ENCODE peak calls at places on chromosomes 6 and 20, in six cellular contexts. Q is hepatocyte, C is A673, G is colonic mucosa, V is psoas muscle, K is BE2C. H is an unnamed sample.

GRCh38 chr6:142867355-142867801 is 77.6 kb downstream of the HIVEP2 start:
- DNase-seq in V (no peak), C (no peak), G (no peak), Q (no peak), K (no peak), H (no peak)

GRCh38 chr6:166903500-166903899 is 52.9 kb downstream of the RNASET2 start:
- DNase-seq in K (no peak), G (no peak), V (no peak), Q (no peak), C (no peak), H (peak; percentile 37)

GRCh38 chr6:9334979-9335378 is 899.6 kb upstream of the SLC35B3 start:
- DNase-seq in K (no peak), C (no peak), Q (no peak), V (no peak), G (no peak), H (no peak)

GRCh38 chr6:138406443-138406842 is 2.4 kb downstream of the HEBP2 start:
- DNase-seq in V (no peak), K (no peak), G (peak; percentile 57), Q (no peak), C (no peak), H (no peak)

GRCh38 chr6:85362652-85363310 is 87.1 kb upstream of the NT5E start:
- DNase-seq in Q (no peak), G (no peak), K (no peak), V (no peak), C (no peak), H (no peak)

GRCh38 chr20:59988141-59988540 is 29.9 kb downstream of the CDH26 start:
- DNase-seq in Q (peak; percentile 62), K (no peak), G (no peak), V (no peak), C (no peak), H (no peak)

GRCh38 chr6:119594907-119595306 is 245.3 kb upstream of the MAN1A1 start:
- DNase-seq in C (no peak), Q (no peak), K (no peak), V (no peak), G (no peak), H (no peak)

GRCh38 chr20:8020314-8021079 is 936 bp upstream of the TMX4 start:
- DNase-seq in Q (no peak), V (no peak), G (no peak), K (no peak), C (no peak), H (no peak)

GRCh38 chr20:7841291-7841966 is 98.8 kb downstream of the HAO1 start:
- DNase-seq in K (no peak), G (no peak), V (peak; percentile 52), Q (no peak), C (no peak), H (no peak)

GRCh38 chr6:142935553-142936517 is 9.1 kb downstream of the HIVEP2 start:
- DNase-seq in V (no peak), G (no peak), C (no peak), K (no peak), Q (no peak), H (no peak)

GRCh38 chr6:11621119-11621518 is 83.6 kb downstream of the TMEM170B start:
- DNase-seq in K (peak; percentile 15), G (no peak), Q (no peak), V (no peak), C (no peak), H (no peak)

GRCh38 chr6:33316603-33317417 is 734 bp downstream of the ZBTB22 start:
- DNase-seq in Q (no peak), C (no peak), K (no peak), G (no peak), V (peak; percentile 65), H (peak; percentile 26)

DNA sequence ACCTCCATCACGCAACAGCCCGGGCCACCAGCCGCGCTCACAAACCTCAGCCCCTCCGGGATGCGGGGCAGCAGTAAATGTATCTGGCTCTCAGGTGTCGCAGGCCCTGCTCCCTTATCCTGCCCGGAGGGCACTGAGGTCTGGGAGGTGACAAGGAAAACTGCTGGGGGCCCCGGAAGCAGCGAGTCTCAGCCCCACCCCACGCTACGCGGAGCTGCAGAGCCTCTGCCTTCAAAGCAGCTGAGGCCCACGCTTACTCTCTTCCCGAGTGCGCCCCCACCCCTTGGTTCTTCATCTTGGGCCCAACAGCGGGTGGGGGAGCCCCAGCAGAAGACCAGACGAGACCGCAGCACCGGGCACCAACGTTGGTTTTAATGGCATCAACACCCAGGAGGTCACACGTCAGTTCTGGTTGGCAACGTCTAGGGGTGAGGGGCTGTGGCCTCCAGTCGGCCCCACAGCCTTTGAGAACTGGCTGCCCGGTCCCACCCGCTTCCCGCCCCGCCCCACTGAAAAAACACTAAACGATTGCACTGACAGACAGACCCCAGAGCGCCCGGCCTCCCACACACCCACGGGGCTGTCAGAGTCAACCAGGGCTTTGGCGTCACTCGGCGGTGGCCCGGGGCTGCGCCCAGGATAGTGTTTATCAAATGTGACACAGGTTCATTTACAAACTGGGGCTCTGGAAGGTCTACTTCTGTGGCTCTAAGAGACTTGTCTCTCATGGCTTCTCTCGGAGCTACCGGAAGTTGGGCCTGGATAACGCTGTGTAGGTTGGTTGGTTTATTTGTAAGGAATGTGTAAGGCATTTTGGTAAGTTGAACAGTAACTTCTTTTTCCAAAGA is 43.7 kb downstream of the DSTN start:
- DNase-seq in K (no peak), V (peak; percentile 43), C (no peak), G (peak; percentile 42), Q (peak; percentile 18), H (no peak)
- H3K4me1 ChIP-seq in K (peaks cover 3% of the 10 kb centered on the region), V (peaks cover 6% of the 10 kb centered on the region), C (peaks cover 11% of the 10 kb centered on the region), G (peaks cover 22% of the 10 kb centered on the region), Q (peaks cover 27% of the 10 kb centered on the region), H (no peaks in the 10 kb centered on the region)

GRCh38 chr20:50232651-50233324 is 42.2 kb downstream of the CEBPB start:
- DNase-seq in K (no peak), C (no peak), V (peak; percentile 35), G (no peak), Q (no peak), H (no peak)

GRCh38 chr20:50230184-50230583 is 39.6 kb downstream of the CEBPB start:
- DNase-seq in V (peak; percentile 2), K (no peak), C (no peak), Q (no peak), G (no peak), H (no peak)

GRCh38 chr20:50229156-50229605 is 38.6 kb downstream of the CEBPB start:
- DNase-seq in G (peak; percentile 57), Q (no peak), V (peak; percentile 36), C (no peak), K (no peak), H (no peak)

GRCh38 chr20:50233325-50234212 is 42.9 kb downstream of the CEBPB start:
- DNase-seq in Q (no peak), G (no peak), V (peak; percentile 45), C (no peak), K (no peak), H (no peak)

DNA sequence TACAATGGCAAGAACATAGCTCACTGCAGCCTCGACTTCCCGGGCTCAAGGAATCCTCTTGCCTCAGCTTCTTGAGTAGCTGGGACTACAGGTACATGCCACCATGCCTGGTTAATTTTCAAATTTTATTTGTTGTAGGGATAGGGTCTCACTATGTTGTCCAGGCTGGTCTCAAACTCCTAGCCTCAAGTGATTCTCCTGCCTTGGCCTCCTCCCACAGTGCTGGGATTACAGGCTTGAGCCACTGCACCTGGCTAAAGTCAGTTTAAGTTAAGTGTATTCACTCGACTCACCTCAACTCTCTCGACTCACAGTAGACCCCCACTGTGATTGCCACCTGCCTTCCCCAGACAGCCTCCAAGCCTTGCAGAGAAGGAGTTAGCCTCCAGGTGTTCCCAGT is 40.2 kb downstream of the CEBPB start:
- DNase-seq in G (no peak), V (peak; percentile 18), K (no peak), C (no peak), Q (no peak), H (no peak)
- TF ChIP-seq CTCF in G (no peak), V (no peak), K (no peak), C (no peak), Q (no peak), H (no peak)

GRCh38 chr6:38774933-38775707 is 60.0 kb downstream of the DNAH8 start:
- DNase-seq in G (no peak), K (no peak), V (no peak), Q (no peak), C (no peak), H (no peak)
- H3K4me3 ChIP-seq in G (no peak overlapping the region), K (no peak overlapping the region), V (no peak overlapping the region), Q (no peak overlapping the region), C (no peak overlapping the region), H (no peak overlapping the region)

GRCh38 chr20:57968111-57968510 is 258.3 kb upstream of the PMEPA1 start:
- DNase-seq in V (no peak), K (no peak), Q (no peak), G (no peak), C (no peak), H (no peak)

GRCh38 chr20:57966609-57967008 is 256.8 kb upstream of the PMEPA1 start:
- DNase-seq in G (no peak), C (no peak), K (no peak), Q (no peak), V (no peak), H (no peak)

GRCh38 chr20:57964011-57964862 is 254.4 kb upstream of the PMEPA1 start:
- DNase-seq in V (peak; percentile 30), Q (no peak), C (no peak), K (no peak), G (no peak), H (no peak)

GRCh38 chr20:57967364-57967763 is 257.5 kb upstream of the PMEPA1 start:
- DNase-seq in V (no peak), G (no peak), Q (no peak), C (no peak), K (no peak), H (no peak)

GRCh38 chr20:57965441-57965840 is 255.6 kb upstream of the PMEPA1 start:
- DNase-seq in G (no peak), Q (no peak), K (no peak), V (no peak), C (no peak), H (no peak)
- H3K4me1 ChIP-seq in G (no peaks in the 10 kb centered on the region), Q (peaks cover 8% of the 10 kb centered on the region), K (peaks cover 6% of the 10 kb centered on the region), V (no peaks in the 10 kb centered on the region), C (no peaks in the 10 kb centered on the region), H (no peaks in the 10 kb centered on the region)

DNA sequence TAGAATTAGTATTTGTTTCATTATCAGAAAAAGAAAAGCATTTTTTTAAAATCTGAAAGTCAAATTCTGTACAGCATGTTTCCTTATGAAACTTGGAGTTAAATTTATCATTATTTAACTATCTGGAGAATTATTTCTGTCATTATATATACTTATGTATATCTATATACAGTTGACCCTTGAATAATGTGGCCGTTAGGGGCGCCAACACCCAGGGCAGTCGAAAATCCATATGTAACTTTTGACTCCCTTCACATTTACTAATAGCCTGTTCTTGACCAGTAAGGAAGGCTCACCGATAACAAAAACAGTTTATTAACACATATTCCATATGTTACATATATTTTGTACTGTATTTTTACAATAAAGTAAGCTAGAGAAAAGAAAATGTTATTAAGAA is 341.2 kb downstream of the ADGRB3 start:
- DNase-seq in K (no peak), G (no peak), C (no peak), V (no peak), Q (no peak), H (no peak)
- TF ChIP-seq CTCF in K (peak; percentile 17), G (no peak), C (no peak), V (no peak), Q (no peak), H (peak; percentile 50)

H was measured in neural progenitor cell.